ENCODE peak calls at places on chromosomes 5 and 9, in five cellular contexts. W is suprapubic skin, E is transverse colon, H is GM12878, Y is H1. R is an unnamed sample.
A peak's percentile ranks its signal among the peaks of the same experiment; 100 is the strongest.

GRCh38 chr9:13904746-13905145 is 409.2 kb downstream of the NFIB start:
- DNase-seq in E (no peak), W (no peak), Y (no peak), H (no peak), R (no peak)

GRCh38 chr5:41869150-41869738 is 981 bp downstream of the OXCT1 start:
- DNase-seq in H (no peak), Y (no peak), W (peak; percentile 89), E (peak; percentile 11), R (peak; percentile 67)

GRCh38 chr5:58406394-58406793 is 53.5 kb downstream of the PLK2 start:
- DNase-seq in E (no peak), W (no peak), Y (no peak), H (no peak), R (no peak)

GRCh38 chr9:114867327-114867726 is 61.5 kb upstream of the TNFSF15 start:
- DNase-seq in W (no peak), E (no peak), Y (no peak), H (no peak), R (no peak)

GRCh38 chr9:131545786-131546335 is 538 bp downstream of the PRRT1B start:
- DNase-seq in W (no peak), Y (peak; percentile 75), E (no peak), H (no peak), R (no peak)

GRCh38 chr9:136825295-136826187 is 16.7 kb upstream of the AJM1 start:
- DNase-seq in H (no peak), Y (no peak), W (no peak), E (no peak), R (no peak)

GRCh38 chr5:156920042-156920860 is 42.8 kb downstream of the TIMD4 start:
- DNase-seq in W (no peak), E (peak; percentile 19), H (peak; percentile 77), Y (no peak), R (no peak)

GRCh38 chr5:179559280-179560252 is 9.2 kb downstream of the RUFY1 start:
- DNase-seq in W (peak; percentile 98), Y (peak; percentile 91), H (peak; percentile 80), E (peak; percentile 98), R (peak; percentile 98)

GRCh38 chr5:174110290-174110689 is 64.8 kb downstream of the NSG2 start:
- DNase-seq in E (no peak), H (no peak), Y (no peak), W (no peak), R (no peak)

GRCh38 chr5:138603521-138603920 is 28.3 kb upstream of the HSPA9 start:
- DNase-seq in Y (no peak), H (peak; percentile 58), W (no peak), E (no peak), R (no peak)

GRCh38 chr5:96718635-96719077 is 56.5 kb downstream of the CAST start:
- DNase-seq in E (peak; percentile 29), H (no peak), Y (no peak), W (peak; percentile 84), R (peak; percentile 38)

GRCh38 chr9:86546712-86547111 is 192.5 kb upstream of the TUT7 start:
- DNase-seq in W (no peak), E (no peak), Y (no peak), H (no peak), R (no peak)

GRCh38 chr9:92634712-92635605 is 35.0 kb downstream of the IPPK start:
- DNase-seq in W (peak; percentile 82), H (peak; percentile 15), E (peak; percentile 77), Y (peak; percentile 96), R (peak; percentile 74)

GRCh38 chr9:136470792-136471469 is 11.9 kb downstream of the SEC16A start:
- DNase-seq in E (no peak), W (no peak), H (no peak), Y (no peak), R (peak; percentile 65)

GRCh38 chr5:74240783-74241750 is 399.5 kb downstream of the ENC1 start:
- DNase-seq in Y (no peak), W (no peak), E (no peak), H (no peak), R (no peak)

GRCh38 chr9:109627042-109627441 is 128.9 kb upstream of the PTPN3 start:
- DNase-seq in E (no peak), Y (no peak), H (no peak), W (no peak), R (no peak)

GRCh38 chr5:181241393-181241975 is 2.2 kb downstream of the RACK1 start:
- DNase-seq in Y (no peak), H (no peak), W (no peak), E (no peak), R (no peak)

GRCh38 chr9:123290764-123291163 is 22.4 kb upstream of the STRBP start:
- DNase-seq in E (no peak), W (no peak), Y (no peak), H (no peak), R (no peak)

GRCh38 chr5:180314106-180314505 is 22.2 kb upstream of the MAPK9 start:
- DNase-seq in Y (no peak), E (no peak), H (no peak), W (no peak), R (no peak)

GRCh38 chr9:12689233-12689632 is 4.0 kb upstream of the TYRP1 start:
- DNase-seq in E (no peak), H (no peak), W (no peak), Y (no peak), R (no peak)

GRCh38 chr5:432928-433791 is 9.8 kb upstream of the EXOC3 start:
- DNase-seq in Y (no peak), W (no peak), H (no peak), E (no peak), R (peak; percentile 14)

GRCh38 chr9:79287881-79288280 is 283.9 kb upstream of the TLE4 start:
- DNase-seq in H (no peak), W (no peak), Y (no peak), E (no peak), R (no peak)

GRCh38 chr5:162325143-162325727 is 257.7 kb downstream of the GABRG2 start:
- DNase-seq in W (no peak), Y (no peak), E (no peak), H (no peak), R (no peak)

GRCh38 chr9:6838158-6838557 is 80.4 kb downstream of the KDM4C start:
- DNase-seq in E (no peak), Y (no peak), W (no peak), H (no peak), R (no peak)

GRCh38 chr5:10611290-10611689 is 47.4 kb downstream of the ANKRD33B start:
- DNase-seq in E (no peak), Y (no peak), W (no peak), H (no peak), R (no peak)
- TF ChIP-seq EP300 in E (no peak), Y (no peak), W (no peak), H (no peak), R (no peak)

GRCh38 chr9:16417101-16417500 is 453.4 kb downstream of the BNC2 start:
- DNase-seq in Y (no peak), W (no peak), E (no peak), H (peak; percentile 45), R (no peak)
- H3K4me1 ChIP-seq in Y (peaks cover 7% of the 10 kb centered on the region), W (no peaks in the 10 kb centered on the region), E (peaks cover 3% of the 10 kb centered on the region), H (no peaks in the 10 kb centered on the region), R (peaks cover 24% of the 10 kb centered on the region)

GRCh38 chr5:140216468-140217074 is 41.6 kb downstream of the CYSTM1 start:
- DNase-seq in W (no peak), H (no peak), Y (no peak), E (no peak), R (peak; percentile 77)

GRCh38 chr5:140219068-140219971 is 44.3 kb downstream of the CYSTM1 start:
- DNase-seq in H (no peak), Y (no peak), E (no peak), W (no peak), R (peak; percentile 91)

GRCh38 chr5:140220032-140220697 is 45.2 kb downstream of the CYSTM1 start:
- DNase-seq in E (no peak), H (peak; percentile 54), W (no peak), Y (no peak), R (no peak)

GRCh38 chr5:140214831-140215230 is 39.8 kb downstream of the CYSTM1 start:
- DNase-seq in Y (no peak), W (no peak), E (peak; percentile 38), H (no peak), R (peak; percentile 76)

DNA sequence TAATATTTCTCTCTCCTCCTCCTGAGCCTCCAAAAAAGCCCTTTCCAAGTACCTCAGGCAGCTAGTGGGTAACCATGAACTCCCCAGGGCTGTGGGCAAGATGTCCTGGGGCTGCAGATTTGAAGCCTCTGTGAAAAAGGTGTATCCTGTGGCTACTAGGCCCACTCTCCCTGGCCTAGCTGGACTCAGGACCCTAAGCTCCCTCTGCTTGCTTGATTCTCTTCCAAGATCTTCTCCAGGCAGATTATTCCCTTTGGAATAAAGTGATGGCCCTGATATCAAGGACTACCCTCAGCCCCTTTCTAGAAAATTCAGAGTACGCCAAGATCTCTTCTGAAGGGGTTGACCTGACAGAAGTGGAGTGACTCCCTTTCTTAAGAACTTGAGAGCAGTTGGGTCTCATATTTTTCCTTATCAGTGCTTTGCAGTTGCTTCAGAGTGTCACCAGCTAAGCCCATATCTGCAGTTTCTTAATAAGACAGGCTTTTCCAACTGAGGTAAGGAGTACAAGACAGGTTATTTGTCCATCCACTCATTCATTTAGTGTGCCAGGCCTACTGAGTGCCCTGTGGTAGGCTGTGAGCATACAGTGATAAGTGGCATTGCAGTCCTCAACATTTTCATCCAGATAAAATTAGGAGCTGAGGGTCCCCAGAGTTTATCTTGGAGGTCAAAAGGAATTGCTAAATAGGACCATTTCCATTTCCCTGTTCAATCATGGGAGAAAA is 42.5 kb downstream of the CYSTM1 start:
- DNase-seq in H (no peak), W (no peak), E (no peak), Y (no peak), R (no peak)
- TF ChIP-seq POLR2AphosphoS5 in H (no peak), W (no peak), E (no peak), Y (no peak), R (no peak)

GRCh38 chr9:27395484-27395921 is 98.6 kb upstream of the EQTN start:
- DNase-seq in E (no peak), H (no peak), W (no peak), Y (no peak), R (no peak)
- TF ChIP-seq EP300 in E (no peak), H (no peak), W (no peak), Y (no peak), R (no peak)

GRCh38 chr5:172556262-172556661 is 84.8 kb upstream of the NEURL1B start:
- DNase-seq in H (no peak), W (no peak), Y (no peak), E (no peak), R (no peak)

GRCh38 chr5:172556971-172557461 is 84.0 kb upstream of the NEURL1B start:
- DNase-seq in E (peak; percentile 47), H (no peak), W (no peak), Y (no peak), R (no peak)

GRCh38 chr5:172553838-172554344 is 87.2 kb upstream of the NEURL1B start:
- DNase-seq in E (no peak), H (no peak), Y (no peak), W (no peak), R (no peak)

GRCh38 chr5:172553167-172553566 is 87.9 kb upstream of the NEURL1B start:
- DNase-seq in E (no peak), H (no peak), Y (no peak), W (no peak), R (no peak)

DNA sequence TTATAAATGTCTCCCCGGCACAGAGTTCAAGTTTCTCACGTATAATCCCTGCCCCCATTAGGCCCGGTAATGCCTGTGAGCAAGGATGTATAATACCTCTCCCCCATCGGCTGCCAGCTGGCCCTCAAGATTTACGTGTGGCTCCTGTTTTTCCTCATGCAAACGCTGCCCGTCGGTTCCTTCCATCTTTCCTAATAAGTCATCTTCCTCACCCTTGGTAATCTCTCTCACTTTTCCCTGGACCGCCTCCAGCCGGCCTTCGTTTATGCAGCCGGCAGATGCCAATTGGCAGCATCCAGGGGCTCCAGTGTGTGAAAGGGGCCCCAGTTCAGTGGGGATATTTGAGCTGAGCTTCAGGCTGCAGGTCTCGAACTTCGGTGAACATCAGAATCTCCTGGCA is 86.5 kb upstream of the NEURL1B start:
- DNase-seq in W (no peak), E (peak; percentile 45), H (no peak), Y (no peak), R (no peak)
- H3K4me1 ChIP-seq in W (peaks cover 26% of the 10 kb centered on the region), E (peaks cover 12% of the 10 kb centered on the region), H (no peaks in the 10 kb centered on the region), Y (peaks cover 6% of the 10 kb centered on the region), R (peaks cover 59% of the 10 kb centered on the region)